ENCODE peak calls at places on chromosomes 13 and 19, in seven cellular contexts. G, N, Z, W, B, P and E are unnamed samples.

GRCh38 chr13:38590796-38591507 is 95.9 kb upstream of the FREM2 start:
- DNase-seq in G (no peak), N (peak), Z (no peak), W (no peak), B (no peak), P (no peak), E (no peak)

GRCh38 chr19:33225458-33225925 is at the start of gene SLC7A10:
- DNase-seq in G (no peak), N (no peak), Z (no peak), W (no peak), B (no peak), P (no peak), E (no peak)

GRCh38 chr13:34250151-34250550 is 432.2 kb downstream of the RFC3 start:
- DNase-seq in G (no peak), N (no peak), Z (no peak), W (no peak), B (no peak), P (no peak), E (no peak)

GRCh38 chr13:85521586-85521985 is 277.6 kb downstream of the SLITRK6 start:
- DNase-seq in G (no peak), N (no peak), Z (no peak), W (no peak), B (no peak), P (no peak), E (peak)

GRCh38 chr13:43572601-43573360 is 214.0 kb downstream of the ENOX1 start:
- DNase-seq in G (peak), N (no peak), Z (peak), W (no peak), B (no peak), P (no peak), E (peak)

GRCh38 chr13:35531551-35531950 is 55.1 kb upstream of the MAB21L1 start:
- DNase-seq in G (no peak), N (no peak), Z (no peak), W (no peak), B (no peak), P (no peak), E (no peak)

GRCh38 chr13:66139250-66139649 is 1090.9 kb downstream of the PCDH9 start:
- DNase-seq in G (no peak), N (no peak), Z (no peak), W (no peak), B (no peak), P (no peak), E (no peak)

GRCh38 chr13:49419292-49419691 is 24.6 kb downstream of the CAB39L start:
- DNase-seq in G (no peak), N (no peak), Z (peak), W (no peak), B (no peak), P (no peak), E (no peak)

GRCh38 chr13:42990147-42990990 is 1.7 kb downstream of the EPSTI1 start:
- DNase-seq in G (no peak), N (no peak), Z (peak), W (no peak), B (no peak), P (no peak), E (no peak)